ENCODE peak calls at places on chromosomes 7 and 10, in five cellular contexts. One of them, this sample, is unnamed.

GRCh38 chr7:28207486-28208158 is 27.0 kb upstream of the JAZF1 start:
- DNase-seq in AG09319: no peak
- DNase-seq in WTC11: no peak
- DNase-seq in colonic mucosa: no peak
- DNase-seq in K562: no peak
- DNase-seq in this sample: no peak

GRCh38 chr7:51152801-51153200 is 163.8 kb downstream of the COBL start:
- DNase-seq in AG09319: no peak
- DNase-seq in WTC11: no peak
- DNase-seq in colonic mucosa: no peak
- DNase-seq in K562: no peak
- DNase-seq in this sample: no peak

GRCh38 chr7:137961200-137962177 is 40.4 kb downstream of the CREB3L2 start:
- DNase-seq in AG09319: no peak
- DNase-seq in WTC11: no peak
- DNase-seq in colonic mucosa: no peak
- DNase-seq in K562: peak; percentile 61
- DNase-seq in this sample: no peak

GRCh38 chr7:157717211-157718174 is 380.7 kb downstream of the DNAJB6 start:
- DNase-seq in AG09319: no peak
- DNase-seq in WTC11: no peak
- DNase-seq in colonic mucosa: no peak
- DNase-seq in K562: no peak
- DNase-seq in this sample: no peak

GRCh38 chr10:124123141-124123540 is 29.7 kb upstream of the CHST15 start:
- DNase-seq in AG09319: no peak
- DNase-seq in WTC11: no peak
- DNase-seq in colonic mucosa: no peak
- DNase-seq in K562: no peak
- DNase-seq in this sample: no peak

GRCh38 chr10:124626759-124627380 is 117.3 kb downstream of the FAM53B start:
- DNase-seq in AG09319: no peak
- DNase-seq in WTC11: peak; percentile 34
- DNase-seq in colonic mucosa: peak; percentile 85
- DNase-seq in K562: no peak
- DNase-seq in this sample: no peak

GRCh38 chr7:157977717-157978470 is 609.7 kb downstream of the PTPRN2 start:
- DNase-seq in AG09319: no peak
- DNase-seq in WTC11: no peak
- DNase-seq in colonic mucosa: no peak
- DNase-seq in K562: no peak
- DNase-seq in this sample: no peak

GRCh38 chr7:141072548-141073172 is 1.2 kb upstream of the TMEM178B start:
- DNase-seq in AG09319: peak; percentile 38
- DNase-seq in WTC11: peak; percentile 55
- DNase-seq in colonic mucosa: no peak
- DNase-seq in K562: no peak
- DNase-seq in this sample: no peak

GRCh38 chr7:18770852-18771251 is 275.3 kb downstream of the HDAC9 start:
- DNase-seq in AG09319: no peak
- DNase-seq in WTC11: no peak
- DNase-seq in colonic mucosa: no peak
- DNase-seq in K562: no peak
- DNase-seq in this sample: no peak

GRCh38 chr10:119375574-119376265 is 166.8 kb downstream of the RGS10 start:
- DNase-seq in AG09319: peak; percentile 59
- DNase-seq in WTC11: no peak
- DNase-seq in colonic mucosa: no peak
- DNase-seq in K562: no peak
- DNase-seq in this sample: no peak

GRCh38 chr10:132308588-132309451 is 1.1 kb upstream of the STK32C start:
- DNase-seq in AG09319: no peak
- DNase-seq in WTC11: peak; percentile 54
- DNase-seq in colonic mucosa: no peak
- DNase-seq in K562: no peak
- DNase-seq in this sample: peak; percentile 37

GRCh38 chr7:138875794-138876193 is 77.8 kb upstream of the ATP6V0A4 start:
- DNase-seq in AG09319: no peak
- DNase-seq in WTC11: no peak
- DNase-seq in colonic mucosa: no peak
- DNase-seq in K562: no peak
- DNase-seq in this sample: no peak

GRCh38 chr10:124453965-124454610 is 4.3 kb upstream of the NKX1-2 start:
- DNase-seq in AG09319: no peak
- DNase-seq in WTC11: no peak
- DNase-seq in colonic mucosa: no peak
- DNase-seq in K562: peak; percentile 62
- DNase-seq in this sample: no peak

GRCh38 chr10:110059965-110060364 is 52.2 kb downstream of the ADD3 start:
- DNase-seq in AG09319: no peak
- DNase-seq in WTC11: no peak
- DNase-seq in colonic mucosa: no peak
- DNase-seq in K562: no peak
- DNase-seq in this sample: no peak

GRCh38 chr10:131448171-131448570 is 136.7 kb upstream of the TCERG1L start:
- DNase-seq in AG09319: no peak
- DNase-seq in WTC11: no peak
- DNase-seq in colonic mucosa: no peak
- DNase-seq in K562: no peak
- DNase-seq in this sample: no peak

GRCh38 chr10:28410420-28411135 is 107.7 kb upstream of the MPP7 start:
- DNase-seq in AG09319: no peak
- DNase-seq in WTC11: no peak
- DNase-seq in colonic mucosa: no peak
- DNase-seq in K562: no peak
- DNase-seq in this sample: no peak

GRCh38 chr7:54632696-54633095 is 90.5 kb downstream of the VSTM2A start:
- DNase-seq in AG09319: no peak
- DNase-seq in WTC11: no peak
- DNase-seq in colonic mucosa: no peak
- DNase-seq in K562: no peak
- DNase-seq in this sample: no peak

GRCh38 chr7:41241641-41242040 is 461.2 kb downstream of the INHBA start:
- DNase-seq in AG09319: no peak
- DNase-seq in WTC11: no peak
- DNase-seq in colonic mucosa: no peak
- DNase-seq in K562: no peak
- DNase-seq in this sample: no peak
- TF ChIP-seq CTCF in AG09319: no peak
- TF ChIP-seq CTCF in WTC11: no peak
- TF ChIP-seq CTCF in colonic mucosa: no peak
- TF ChIP-seq CTCF in K562: no peak
- TF ChIP-seq CTCF in this sample: no peak

DNA sequence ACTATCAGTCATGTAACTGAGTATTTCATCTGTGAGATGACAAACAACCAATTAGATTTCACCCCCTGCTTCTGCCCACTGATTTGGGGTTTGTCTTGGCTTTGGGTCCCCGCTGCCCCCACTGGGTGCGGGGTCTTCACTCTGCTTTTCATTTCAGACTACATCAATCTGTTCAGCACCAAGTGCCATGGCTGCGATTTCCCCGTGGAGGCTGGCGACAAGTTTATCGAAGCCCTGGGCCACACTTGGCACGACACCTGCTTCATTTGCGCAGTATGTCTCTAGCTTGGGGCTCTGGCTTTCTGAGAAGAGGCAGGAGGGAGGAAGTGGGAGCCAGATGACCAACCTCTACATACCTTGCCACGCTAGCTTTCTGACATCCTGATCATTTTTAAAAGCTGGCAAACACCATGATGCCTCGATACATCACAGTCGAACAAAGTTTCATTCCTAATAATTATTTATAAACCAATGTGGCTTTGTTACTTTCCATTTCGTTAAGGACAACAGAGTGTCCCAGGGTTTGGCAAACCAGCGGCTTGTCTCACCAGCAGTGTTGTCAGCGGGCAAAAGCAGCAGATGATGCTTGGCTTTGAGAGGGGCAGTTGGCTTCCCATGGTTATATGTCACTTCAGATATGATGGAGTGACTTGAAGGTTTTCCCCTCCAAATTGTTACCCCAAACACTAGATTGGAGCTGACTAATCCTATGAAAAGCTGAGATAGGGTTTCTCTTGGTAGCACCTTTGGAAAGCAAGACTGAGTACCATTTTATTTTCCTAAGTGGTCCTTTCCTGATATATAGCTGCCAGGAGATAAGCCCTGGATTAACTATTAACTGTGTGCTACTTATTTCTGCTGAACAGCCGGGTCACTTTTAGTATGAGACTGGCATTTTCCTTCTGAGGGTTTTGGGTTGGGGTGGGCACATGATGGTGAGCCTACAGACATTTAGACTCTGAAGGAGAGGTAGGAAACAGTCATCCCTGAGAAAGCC is 30.1 kb upstream of the BMPR1A start:
- DNase-seq in AG09319: no peak
- DNase-seq in WTC11: no peak
- DNase-seq in colonic mucosa: no peak
- DNase-seq in K562: no peak
- DNase-seq in this sample: no peak
- TF ChIP-seq CTCF in AG09319: no peak
- TF ChIP-seq CTCF in WTC11: no peak
- TF ChIP-seq CTCF in colonic mucosa: no peak
- TF ChIP-seq CTCF in K562: no peak
- TF ChIP-seq CTCF in this sample: no peak

GRCh38 chr10:6048281-6049030 is 13.7 kb downstream of the IL2RA start:
- DNase-seq in AG09319: no peak
- DNase-seq in WTC11: no peak
- DNase-seq in colonic mucosa: peak; percentile 7
- DNase-seq in K562: no peak
- DNase-seq in this sample: no peak

GRCh38 chr10:6049031-6049400 is 13.2 kb downstream of the IL2RA start:
- DNase-seq in AG09319: no peak
- DNase-seq in WTC11: no peak
- DNase-seq in colonic mucosa: peak; percentile 14
- DNase-seq in K562: no peak
- DNase-seq in this sample: no peak

GRCh38 chr10:6052247-6053221 is 9.6 kb downstream of the IL2RA start:
- DNase-seq in AG09319: no peak
- DNase-seq in WTC11: no peak
- DNase-seq in colonic mucosa: peak; percentile 20
- DNase-seq in K562: no peak
- DNase-seq in this sample: no peak

GRCh38 chr10:6053303-6053702 is 8.9 kb downstream of the IL2RA start:
- DNase-seq in AG09319: no peak
- DNase-seq in WTC11: no peak
- DNase-seq in colonic mucosa: no peak
- DNase-seq in K562: no peak
- DNase-seq in this sample: no peak

DNA sequence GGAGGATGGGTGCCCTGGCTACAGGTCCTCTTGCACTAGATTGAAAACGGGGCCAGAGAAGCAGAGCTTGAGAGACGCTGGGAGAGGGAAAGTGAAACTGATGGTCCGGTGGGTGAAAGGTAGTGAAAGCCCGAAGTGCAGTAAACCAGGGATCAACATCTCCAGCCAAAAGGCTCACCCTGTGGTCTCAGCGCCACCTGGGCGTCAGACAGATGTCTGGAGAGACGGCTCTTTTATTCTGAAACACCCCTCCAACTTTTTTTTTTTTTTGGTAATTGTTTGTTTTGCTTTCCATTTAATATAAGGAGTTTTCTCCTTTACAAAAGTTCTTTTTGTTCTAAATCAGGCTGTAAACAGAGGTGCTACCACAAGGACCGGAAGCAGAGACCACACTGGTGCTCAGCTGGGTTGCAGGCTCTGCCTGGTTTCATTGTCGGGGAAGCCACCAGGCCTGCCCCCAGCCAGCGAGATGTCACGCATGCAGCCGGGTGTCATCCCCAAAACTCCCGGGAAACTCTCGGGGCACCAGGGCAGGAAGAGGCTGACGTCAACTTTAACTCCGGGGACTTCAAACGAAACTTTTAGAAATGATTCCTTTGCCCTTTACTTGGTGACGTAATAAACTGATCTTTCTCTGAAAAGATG is 11.2 kb downstream of the IL2RA start:
- DNase-seq in AG09319: no peak
- DNase-seq in WTC11: no peak
- DNase-seq in colonic mucosa: peak; percentile 80
- DNase-seq in K562: peak; percentile 45
- DNase-seq in this sample: no peak
- TF ChIP-seq CTCF in AG09319: peak; percentile 44
- TF ChIP-seq CTCF in WTC11: no peak
- TF ChIP-seq CTCF in colonic mucosa: peak; percentile 32
- TF ChIP-seq CTCF in K562: peak; percentile 82
- TF ChIP-seq CTCF in this sample: peak; percentile 16

DNA sequence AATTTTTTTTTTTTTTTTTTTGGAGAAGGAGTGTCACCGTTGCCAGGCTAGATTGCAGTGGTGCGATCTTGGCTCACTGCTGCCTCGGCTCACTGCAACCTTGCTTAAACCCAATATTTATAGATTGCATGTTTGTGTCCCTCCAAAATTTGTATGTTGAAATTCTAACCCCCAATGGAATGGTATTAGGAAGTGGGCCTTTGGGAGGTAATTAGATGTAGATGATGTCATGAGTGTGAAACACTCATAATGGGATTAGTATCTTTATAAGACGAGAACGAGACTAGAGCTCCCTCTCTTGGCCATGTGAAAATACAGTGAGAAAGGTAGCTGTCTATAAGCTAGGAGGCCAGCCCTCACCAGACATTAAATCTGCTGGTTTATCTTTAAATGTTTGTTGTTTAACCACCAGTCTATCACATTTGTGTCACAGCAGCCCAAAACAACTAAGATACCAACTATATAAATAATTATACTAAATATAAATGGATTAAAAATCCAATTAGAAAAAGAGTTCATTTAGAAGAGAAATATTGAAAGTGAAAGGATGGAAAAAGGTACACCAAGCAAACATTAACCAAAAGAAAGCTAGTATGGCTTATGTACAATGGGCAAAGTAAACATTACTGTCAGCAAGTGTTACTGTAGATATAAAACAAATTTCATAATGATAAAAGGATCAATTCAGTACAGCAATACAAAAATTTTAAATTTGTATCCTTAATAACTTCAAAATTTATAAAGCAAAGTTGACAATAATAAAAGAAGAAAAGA is 9.3 kb downstream of the TCAF1 start:
- DNase-seq in AG09319: no peak
- DNase-seq in WTC11: no peak
- DNase-seq in colonic mucosa: no peak
- DNase-seq in K562: no peak
- DNase-seq in this sample: no peak
- TF ChIP-seq CTCF in AG09319: peak; percentile 1
- TF ChIP-seq CTCF in WTC11: peak; percentile 16
- TF ChIP-seq CTCF in colonic mucosa: peak; percentile 25
- TF ChIP-seq CTCF in K562: peak; percentile 85
- TF ChIP-seq CTCF in this sample: no peak

This sample was measured in D721Med.